ENCODE peak calls at places on chromosomes 13 and 19, in six cellular contexts. One of them, this sample, is unnamed.

GRCh38 chr19:45526143-45526542 is 18.9 kb downstream of the VASP start:
- DNase-seq in neural crest cell: peak; percentile 44
- DNase-seq in uterus: peak; percentile 65
- DNase-seq in fibroblast of lung: peak; percentile 58
- DNase-seq in epithelial cell of proximal tubule: no peak
- DNase-seq in OCI-LY7: peak; percentile 28
- DNase-seq in this sample: no peak

GRCh38 chr19:945401-946252 is 19.8 kb downstream of the ARID3A start:
- DNase-seq in neural crest cell: no peak
- DNase-seq in OCI-LY7: no peak
- DNase-seq in uterus: no peak
- DNase-seq in fibroblast of lung: no peak
- DNase-seq in epithelial cell of proximal tubule: no peak
- DNase-seq in this sample: no peak

GRCh38 chr19:16338470-16339360 is 14.1 kb downstream of the KLF2 start:
- DNase-seq in neural crest cell: no peak
- DNase-seq in uterus: no peak
- DNase-seq in OCI-LY7: peak; percentile 30
- DNase-seq in fibroblast of lung: peak; percentile 87
- DNase-seq in epithelial cell of proximal tubule: no peak
- DNase-seq in this sample: peak; percentile 87

GRCh38 chr13:52701728-52702480 is 37.7 kb downstream of the CNMD start:
- DNase-seq in fibroblast of lung: no peak
- DNase-seq in OCI-LY7: no peak
- DNase-seq in uterus: no peak
- DNase-seq in epithelial cell of proximal tubule: no peak
- DNase-seq in neural crest cell: no peak
- DNase-seq in this sample: no peak

GRCh38 chr13:65347420-65348030 is 1882.6 kb downstream of the PCDH9 start:
- DNase-seq in epithelial cell of proximal tubule: no peak
- DNase-seq in OCI-LY7: no peak
- DNase-seq in uterus: no peak
- DNase-seq in fibroblast of lung: no peak
- DNase-seq in neural crest cell: no peak
- DNase-seq in this sample: no peak

GRCh38 chr13:43180036-43180660 is 156.8 kb downstream of the DNAJC15 start:
- DNase-seq in fibroblast of lung: no peak
- DNase-seq in uterus: no peak
- DNase-seq in epithelial cell of proximal tubule: no peak
- DNase-seq in OCI-LY7: no peak
- DNase-seq in neural crest cell: no peak
- DNase-seq in this sample: no peak

GRCh38 chr13:101523732-101524131 is 71.3 kb downstream of the ITGBL1 start:
- DNase-seq in OCI-LY7: no peak
- DNase-seq in epithelial cell of proximal tubule: peak; percentile 57
- DNase-seq in neural crest cell: no peak
- DNase-seq in uterus: no peak
- DNase-seq in fibroblast of lung: peak; percentile 68
- DNase-seq in this sample: peak; percentile 38

GRCh38 chr19:38744298-38744681 is at the start of gene CAPN12:
- DNase-seq in OCI-LY7: no peak
- DNase-seq in epithelial cell of proximal tubule: no peak
- DNase-seq in uterus: no peak
- DNase-seq in fibroblast of lung: no peak
- DNase-seq in neural crest cell: no peak
- DNase-seq in this sample: no peak

GRCh38 chr13:88701551-88701950 is 1030.4 kb downstream of the SLITRK5 start:
- DNase-seq in fibroblast of lung: peak; percentile 75
- DNase-seq in neural crest cell: no peak
- DNase-seq in uterus: no peak
- DNase-seq in OCI-LY7: no peak
- DNase-seq in epithelial cell of proximal tubule: no peak
- DNase-seq in this sample: peak; percentile 61

DNA sequence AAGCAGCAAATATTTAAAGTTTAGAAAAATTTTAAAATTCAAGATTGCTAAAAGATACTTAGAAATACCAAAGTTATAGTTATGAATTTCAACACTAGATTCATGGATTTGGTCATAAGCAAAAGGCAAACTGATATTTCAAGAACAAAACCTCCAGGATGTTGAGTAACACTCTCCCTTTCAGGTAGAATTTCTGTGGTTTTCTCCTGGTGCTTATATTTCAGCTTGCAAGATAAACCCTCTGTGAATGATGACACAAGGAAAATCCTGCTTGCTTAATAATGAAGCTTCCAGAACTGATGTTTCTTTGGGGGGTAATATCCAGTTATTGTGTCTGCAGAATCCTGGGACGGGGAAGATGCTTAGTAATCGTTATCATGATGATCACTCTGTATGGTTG is 320.3 kb upstream of the EDNRB start:
- DNase-seq in neural crest cell: no peak
- DNase-seq in OCI-LY7: no peak
- DNase-seq in fibroblast of lung: no peak
- DNase-seq in uterus: no peak
- DNase-seq in epithelial cell of proximal tubule: no peak
- DNase-seq in this sample: no peak
- TF ChIP-seq CTCF in neural crest cell: no peak
- TF ChIP-seq CTCF in OCI-LY7: no peak
- TF ChIP-seq CTCF in fibroblast of lung: no peak
- TF ChIP-seq CTCF in uterus: no peak
- TF ChIP-seq CTCF in epithelial cell of proximal tubule: no peak
- TF ChIP-seq CTCF in this sample: no peak

GRCh38 chr13:50481936-50482335 is 361.6 kb downstream of the DLEU7 start:
- DNase-seq in uterus: no peak
- DNase-seq in neural crest cell: no peak
- DNase-seq in epithelial cell of proximal tubule: no peak
- DNase-seq in fibroblast of lung: no peak
- DNase-seq in OCI-LY7: no peak
- DNase-seq in this sample: no peak
- TF ChIP-seq CTCF in uterus: no peak
- TF ChIP-seq CTCF in neural crest cell: no peak
- TF ChIP-seq CTCF in epithelial cell of proximal tubule: no peak
- TF ChIP-seq CTCF in fibroblast of lung: no peak
- TF ChIP-seq CTCF in OCI-LY7: no peak
- TF ChIP-seq CTCF in this sample: no peak

DNA sequence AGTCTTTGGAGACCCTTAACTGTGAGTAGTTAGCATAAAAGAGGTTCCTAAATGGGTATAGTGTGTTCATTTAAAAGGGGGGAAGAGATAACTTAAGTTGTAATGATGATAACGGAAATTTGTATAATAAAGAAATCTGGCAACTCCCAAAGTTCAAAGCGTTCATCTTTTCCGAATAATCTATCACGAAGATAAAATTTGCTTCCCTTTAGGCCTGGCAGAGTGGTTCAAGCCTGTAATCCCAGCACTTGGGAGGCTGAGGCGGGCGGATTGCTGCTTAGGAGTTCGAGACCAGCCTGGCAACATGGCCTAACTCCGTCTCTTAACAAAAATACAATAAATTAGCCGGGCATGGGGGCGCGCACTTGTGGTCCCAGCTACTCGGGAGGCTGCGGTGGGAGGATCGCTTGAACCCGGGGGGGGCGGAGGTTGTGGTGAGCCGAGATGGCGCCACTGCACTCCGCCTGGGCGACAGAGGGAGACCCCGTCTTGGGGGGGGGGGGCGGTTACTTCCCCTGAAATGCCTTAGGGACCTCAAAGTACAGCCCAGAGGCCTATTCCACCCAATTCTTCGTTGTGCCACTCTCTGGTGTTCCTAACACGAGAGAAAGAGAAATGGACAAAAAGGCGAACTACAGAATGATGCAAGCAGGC is 888 bp downstream of the N4BP2L2 start:
- DNase-seq in uterus: peak; percentile 27
- DNase-seq in fibroblast of lung: peak; percentile 16
- DNase-seq in epithelial cell of proximal tubule: no peak
- DNase-seq in OCI-LY7: no peak
- DNase-seq in neural crest cell: peak; percentile 5
- DNase-seq in this sample: no peak
- TF ChIP-seq CTCF in uterus: no peak
- TF ChIP-seq CTCF in fibroblast of lung: no peak
- TF ChIP-seq CTCF in epithelial cell of proximal tubule: no peak
- TF ChIP-seq CTCF in OCI-LY7: no peak
- TF ChIP-seq CTCF in neural crest cell: no peak
- TF ChIP-seq CTCF in this sample: no peak

GRCh38 chr13:57629391-57629804 is 2.1 kb upstream of the PCDH17 start:
- DNase-seq in OCI-LY7: no peak
- DNase-seq in epithelial cell of proximal tubule: no peak
- DNase-seq in fibroblast of lung: peak; percentile 40
- DNase-seq in uterus: no peak
- DNase-seq in neural crest cell: peak; percentile 12
- DNase-seq in this sample: no peak

GRCh38 chr13:57630661-57631606 is 610 bp upstream of the PCDH17 start:
- DNase-seq in neural crest cell: peak; percentile 25
- DNase-seq in fibroblast of lung: peak; percentile 21
- DNase-seq in epithelial cell of proximal tubule: no peak
- DNase-seq in uterus: no peak
- DNase-seq in OCI-LY7: no peak
- DNase-seq in this sample: no peak

GRCh38 chr13:57629821-57630235 is 1.7 kb upstream of the PCDH17 start:
- DNase-seq in uterus: peak; percentile 74
- DNase-seq in epithelial cell of proximal tubule: no peak
- DNase-seq in fibroblast of lung: peak; percentile 93
- DNase-seq in OCI-LY7: no peak
- DNase-seq in neural crest cell: peak; percentile 92
- DNase-seq in this sample: peak; percentile 81

GRCh38 chr13:57624565-57625435 is 6.7 kb upstream of the PCDH17 start:
- DNase-seq in epithelial cell of proximal tubule: peak; percentile 32
- DNase-seq in fibroblast of lung: peak; percentile 78
- DNase-seq in neural crest cell: peak; percentile 59
- DNase-seq in OCI-LY7: peak; percentile 35
- DNase-seq in uterus: no peak
- DNase-seq in this sample: no peak

DNA sequence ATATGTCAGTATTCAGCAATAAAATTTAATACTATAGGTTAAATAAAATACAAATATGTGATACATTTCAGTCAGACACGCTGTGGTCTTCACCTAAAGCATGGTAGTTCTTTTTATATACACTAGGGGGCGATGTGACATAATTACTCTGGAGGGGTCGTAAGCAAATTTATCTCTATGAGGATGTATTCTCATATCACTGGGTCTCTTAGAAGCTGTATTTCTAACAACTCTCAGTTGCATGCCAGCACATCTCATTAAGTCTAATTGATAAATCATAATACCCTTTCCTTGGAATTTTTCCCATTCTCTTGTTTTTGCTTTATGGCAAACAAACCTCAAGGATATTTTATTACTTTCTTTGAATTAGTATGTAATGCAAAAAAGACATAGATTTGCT is 3.9 kb upstream of the PCDH17 start:
- DNase-seq in epithelial cell of proximal tubule: no peak
- DNase-seq in uterus: no peak
- DNase-seq in OCI-LY7: peak; percentile 43
- DNase-seq in fibroblast of lung: peak; percentile 59
- DNase-seq in neural crest cell: no peak
- DNase-seq in this sample: no peak
- TF ChIP-seq CTCF in epithelial cell of proximal tubule: peak; percentile 70
- TF ChIP-seq CTCF in uterus: peak; percentile 18
- TF ChIP-seq CTCF in OCI-LY7: peak; percentile 87
- TF ChIP-seq CTCF in fibroblast of lung: peak; percentile 70
- TF ChIP-seq CTCF in neural crest cell: peak; percentile 85
- TF ChIP-seq CTCF in this sample: peak; percentile 68

GRCh38 chr13:74305876-74306275 is 171.7 kb upstream of the KLF12 start:
- DNase-seq in fibroblast of lung: no peak
- DNase-seq in neural crest cell: no peak
- DNase-seq in epithelial cell of proximal tubule: no peak
- DNase-seq in OCI-LY7: no peak
- DNase-seq in uterus: no peak
- DNase-seq in this sample: no peak

GRCh38 chr13:74301200-74302063 is 167.2 kb upstream of the KLF12 start:
- DNase-seq in fibroblast of lung: peak; percentile 12
- DNase-seq in epithelial cell of proximal tubule: no peak
- DNase-seq in OCI-LY7: no peak
- DNase-seq in uterus: no peak
- DNase-seq in neural crest cell: no peak
- DNase-seq in this sample: no peak

GRCh38 chr13:74306496-74306895 is 172.3 kb upstream of the KLF12 start:
- DNase-seq in uterus: no peak
- DNase-seq in neural crest cell: no peak
- DNase-seq in OCI-LY7: no peak
- DNase-seq in epithelial cell of proximal tubule: no peak
- DNase-seq in fibroblast of lung: peak; percentile 66
- DNase-seq in this sample: no peak
- TF ChIP-seq CTCF in uterus: no peak
- TF ChIP-seq CTCF in neural crest cell: no peak
- TF ChIP-seq CTCF in OCI-LY7: no peak
- TF ChIP-seq CTCF in epithelial cell of proximal tubule: no peak
- TF ChIP-seq CTCF in fibroblast of lung: peak; percentile 33
- TF ChIP-seq CTCF in this sample: no peak

GRCh38 chr19:11089254-11090013 is at the start of gene LDLR:
- DNase-seq in OCI-LY7: peak; percentile 88
- DNase-seq in epithelial cell of proximal tubule: peak; percentile 65
- DNase-seq in neural crest cell: peak; percentile 77
- DNase-seq in fibroblast of lung: peak; percentile 97
- DNase-seq in uterus: peak; percentile 87
- DNase-seq in this sample: peak; percentile 91
- TF ChIP-seq CTCF in OCI-LY7: peak; percentile 30
- TF ChIP-seq CTCF in epithelial cell of proximal tubule: no peak
- TF ChIP-seq CTCF in neural crest cell: no peak
- TF ChIP-seq CTCF in fibroblast of lung: no peak
- TF ChIP-seq CTCF in uterus: no peak
- TF ChIP-seq CTCF in this sample: no peak

DNA sequence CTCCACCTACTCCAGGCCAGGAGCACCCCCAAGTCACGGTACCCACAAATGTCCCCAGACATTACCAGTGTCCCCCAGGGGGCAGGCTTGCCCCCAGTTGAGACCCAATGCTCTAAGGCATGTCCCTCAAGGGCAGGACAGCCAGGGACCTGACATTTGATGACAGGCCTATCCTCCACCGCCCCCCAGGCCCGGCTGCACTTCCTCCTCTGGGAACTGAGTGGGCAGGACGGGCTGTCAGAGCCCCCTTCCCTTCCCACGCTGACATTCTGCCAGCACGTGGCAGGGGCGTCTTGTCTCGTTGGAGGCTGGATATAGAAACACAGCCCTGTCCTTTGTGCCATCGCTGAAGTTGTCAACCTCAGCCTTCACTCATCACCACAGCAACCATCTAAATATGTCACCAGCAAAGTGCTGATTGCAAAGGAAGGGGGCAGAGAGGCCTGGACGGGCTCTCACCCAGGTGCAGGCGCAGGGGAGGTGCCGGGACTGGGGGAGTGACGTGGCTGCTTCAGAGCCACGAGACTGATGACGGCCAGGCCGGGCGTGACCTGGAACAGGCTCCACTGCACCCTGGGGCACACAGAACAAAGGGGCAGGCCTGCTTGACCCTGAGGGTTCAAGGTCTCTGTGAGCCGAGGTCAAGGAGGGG is 38.4 kb downstream of the GNG7 start:
- DNase-seq in uterus: no peak
- DNase-seq in fibroblast of lung: no peak
- DNase-seq in epithelial cell of proximal tubule: no peak
- DNase-seq in OCI-LY7: peak; percentile 75
- DNase-seq in neural crest cell: peak; percentile 14
- DNase-seq in this sample: no peak
- TF ChIP-seq CTCF in uterus: no peak
- TF ChIP-seq CTCF in fibroblast of lung: peak; percentile 11
- TF ChIP-seq CTCF in epithelial cell of proximal tubule: no peak
- TF ChIP-seq CTCF in OCI-LY7: peak; percentile 72
- TF ChIP-seq CTCF in neural crest cell: no peak
- TF ChIP-seq CTCF in this sample: no peak

GRCh38 chr13:29418026-29418425 is 177.5 kb downstream of the SLC7A1 start:
- DNase-seq in fibroblast of lung: no peak
- DNase-seq in epithelial cell of proximal tubule: no peak
- DNase-seq in OCI-LY7: no peak
- DNase-seq in uterus: no peak
- DNase-seq in neural crest cell: no peak
- DNase-seq in this sample: no peak
- TF ChIP-seq CTCF in fibroblast of lung: no peak
- TF ChIP-seq CTCF in epithelial cell of proximal tubule: no peak
- TF ChIP-seq CTCF in OCI-LY7: peak; percentile 55
- TF ChIP-seq CTCF in uterus: no peak
- TF ChIP-seq CTCF in neural crest cell: peak; percentile 33
- TF ChIP-seq CTCF in this sample: peak; percentile 9

GRCh38 chr13:40665061-40665753 is 1.2 kb downstream of the FOXO1 start:
- DNase-seq in uterus: peak; percentile 59
- DNase-seq in OCI-LY7: peak; percentile 68
- DNase-seq in fibroblast of lung: no peak
- DNase-seq in epithelial cell of proximal tubule: no peak
- DNase-seq in neural crest cell: peak; percentile 30
- DNase-seq in this sample: no peak
- TF ChIP-seq CTCF in uterus: no peak
- TF ChIP-seq CTCF in OCI-LY7: peak; percentile 29
- TF ChIP-seq CTCF in fibroblast of lung: no peak
- TF ChIP-seq CTCF in epithelial cell of proximal tubule: no peak
- TF ChIP-seq CTCF in neural crest cell: no peak
- TF ChIP-seq CTCF in this sample: peak; percentile 12

This sample was measured in retinal pigment epithelial cell.